ENCODE peak calls at places on chromosomes 5 and 9, in ten cellular contexts. H is psoas muscle, G is A549, N is PC-3, P is stomach, J is neural progenitor cell, B is GM23338, A is neuronal stem cell, R is heart right ventricle, F is cardiac muscle cell. O is an unnamed sample.

GRCh38 chr5:156892864-156893263 is 42.8 kb downstream of the PPP1R2B start:
- DNase-seq in F (no peak), H (no peak), A (no peak), N (no peak), G (no peak), R (no peak), J (no peak), B (no peak), P (no peak), O (no peak)

GRCh38 chr5:138752341-138752950 is 779 bp upstream of the CTNNA1 start:
- DNase-seq in J (peak), F (peak), H (no peak), N (peak), B (peak), R (peak), A (peak), G (peak), P (no peak), O (no peak)

GRCh38 chr5:32311404-32312193 is 1.1 kb downstream of the MTMR12 start:
- DNase-seq in H (no peak), N (no peak), P (no peak), F (no peak), A (no peak), J (peak), B (peak), R (no peak), G (no peak), O (no peak)

GRCh38 chr9:129757045-129757444 is 4.2 kb upstream of the PTGES start:
- DNase-seq in P (no peak), R (no peak), B (peak), H (no peak), J (no peak), A (no peak), N (no peak), G (no peak), F (no peak), O (no peak)

GRCh38 chr5:134948929-134949328 is 18.8 kb upstream of the CATSPER3 start:
- DNase-seq in B (no peak), R (peak), J (no peak), A (no peak), N (peak), G (no peak), F (no peak), H (peak), P (no peak), O (peak)

GRCh38 chr9:7320139-7320538 is 479.4 kb downstream of the DMAC1 start:
- DNase-seq in A (no peak), B (no peak), R (no peak), N (peak), F (no peak), P (no peak), G (peak), H (no peak), J (no peak), O (peak)

GRCh38 chr5:3451961-3452360 is 143.7 kb upstream of the IRX1 start:
- DNase-seq in G (no peak), P (no peak), B (no peak), H (no peak), R (no peak), J (no peak), A (no peak), N (no peak), F (no peak), O (no peak)

GRCh38 chr5:31935702-31936347 is 238.3 kb downstream of the GOLPH3 start:
- DNase-seq in F (no peak), N (no peak), J (no peak), A (no peak), B (no peak), R (no peak), H (no peak), G (no peak), P (peak), O (peak)

GRCh38 chr9:16321461-16322119 is 548.9 kb downstream of the BNC2 start:
- DNase-seq in A (no peak), N (peak), F (no peak), G (no peak), H (peak), R (no peak), B (no peak), P (no peak), J (peak), O (no peak)

GRCh38 chr9:84937086-84937670 is 267.6 kb downstream of the NTRK2 start:
- DNase-seq in F (no peak), J (peak), N (no peak), G (no peak), H (no peak), A (peak), R (no peak), P (no peak), B (peak), O (no peak)

GRCh38 chr9:129697111-129697955 is 31.9 kb downstream of the PRRX2 start:
- DNase-seq in R (peak), A (no peak), H (peak), F (peak), J (peak), B (peak), G (peak), P (no peak), N (peak), O (peak)

GRCh38 chr5:107430077-107430625 is 240.6 kb downstream of the EFNA5 start:
- DNase-seq in H (no peak), A (no peak), F (peak), N (peak), P (no peak), J (no peak), B (no peak), R (no peak), G (no peak), O (no peak)

GRCh38 chr5:120552638-120553037 is 88.5 kb downstream of the PRR16 start:
- DNase-seq in H (no peak), N (peak), P (no peak), R (no peak), F (no peak), G (no peak), J (no peak), B (no peak), A (no peak), O (no peak)

GRCh38 chr5:124156408-124157027 is 589.9 kb downstream of the ZNF608 start:
- DNase-seq in F (no peak), R (no peak), J (no peak), B (no peak), P (no peak), H (no peak), N (no peak), G (no peak), A (no peak), O (no peak)

GRCh38 chr9:121895274-121895835 is 197.8 kb downstream of the TTLL11 start:
- DNase-seq in G (no peak), F (no peak), H (no peak), J (no peak), A (no peak), P (no peak), N (no peak), B (no peak), R (no peak), O (no peak)

GRCh38 chr5:115699967-115700366 is 74.1 kb upstream of the TMED7 start:
- DNase-seq in J (no peak), A (no peak), G (no peak), B (no peak), H (no peak), N (no peak), R (no peak), F (no peak), P (no peak), O (no peak)

GRCh38 chr5:133232011-133232410 is 180.2 kb downstream of the HSPA4 start:
- DNase-seq in G (no peak), H (no peak), F (no peak), N (no peak), B (no peak), P (peak), R (no peak), J (no peak), A (no peak), O (no peak)

GRCh38 chr5:81552844-81553569 is 159.1 kb upstream of the ACOT12 start:
- DNase-seq in R (no peak), H (no peak), J (no peak), B (no peak), P (no peak), F (no peak), A (no peak), N (peak), G (no peak), O (no peak)

GRCh38 chr9:130861372-130862180 is 26.5 kb downstream of the ABL1 start:
- DNase-seq in R (no peak), J (no peak), N (no peak), F (no peak), H (no peak), B (no peak), P (no peak), A (no peak), G (no peak), O (no peak)

GRCh38 chr5:1110930-1111726 is 735 bp downstream of the SLC12A7 start:
- DNase-seq in B (peak), A (peak), F (peak), J (peak), P (no peak), H (peak), G (peak), R (peak), N (peak), O (peak)

GRCh38 chr9:135701067-135701967 is 668 bp upstream of the KCNT1 start:
- DNase-seq in P (no peak), R (no peak), A (no peak), G (no peak), B (no peak), N (no peak), F (no peak), H (no peak), J (peak), O (no peak)

GRCh38 chr9:79154806-79155205 is 417.0 kb upstream of the TLE4 start:
- DNase-seq in G (no peak), P (no peak), A (no peak), R (no peak), B (no peak), N (no peak), F (no peak), H (no peak), J (no peak), O (no peak)

GRCh38 chr5:143594913-143595818 is 191.7 kb upstream of the NR3C1 start:
- DNase-seq in R (no peak), F (no peak), P (no peak), G (peak), N (peak), A (no peak), J (no peak), B (no peak), H (no peak), O (peak)

GRCh38 chr9:135088348-135088978 is 995 bp downstream of the OLFM1 start:
- DNase-seq in G (no peak), P (no peak), H (no peak), J (peak), N (no peak), A (no peak), F (no peak), R (no peak), B (peak), O (no peak)

GRCh38 chr9:107540167-107540566 is 50.6 kb upstream of the KLF4 start:
- DNase-seq in A (no peak), B (no peak), H (no peak), P (no peak), R (no peak), F (no peak), G (no peak), N (no peak), J (no peak), O (no peak)

GRCh38 chr5:124343451-124343867 is 403.0 kb downstream of the ZNF608 start:
- DNase-seq in N (peak), H (no peak), A (no peak), J (no peak), P (no peak), R (no peak), F (peak), B (no peak), G (no peak), O (no peak)

GRCh38 chr9:112224401-112225289 is 49.5 kb upstream of the SUSD1 start:
- DNase-seq in F (no peak), R (no peak), N (peak), P (no peak), J (no peak), H (no peak), B (no peak), G (no peak), A (no peak), O (no peak)

GRCh38 chr5:124859027-124859426 is 112.6 kb upstream of the ZNF608 start:
- DNase-seq in G (no peak), F (no peak), B (no peak), H (no peak), A (no peak), N (no peak), J (no peak), R (no peak), P (no peak), O (no peak)

GRCh38 chr9:127754099-127754760 is 19.1 kb upstream of the TOR2A start:
- DNase-seq in J (peak), F (peak), H (no peak), B (peak), P (no peak), R (no peak), A (no peak), N (no peak), G (peak), O (peak)

GRCh38 chr9:36190388-36191289 is at the start of gene CLTA:
- DNase-seq in P (peak), J (peak), F (peak), G (peak), R (peak), B (peak), H (peak), N (peak), A (peak), O (peak)

GRCh38 chr5:169354921-169355320 is 54.0 kb upstream of the SLIT3 start:
- DNase-seq in F (no peak), P (no peak), B (no peak), R (no peak), J (no peak), N (peak), A (no peak), G (no peak), H (no peak), O (peak)

GRCh38 chr5:16826379-16827125 is 109.5 kb downstream of the MYO10 start:
- DNase-seq in A (no peak), N (no peak), H (no peak), G (no peak), R (no peak), P (no peak), B (no peak), J (no peak), F (no peak), O (no peak)
- H3K27ac ChIP-seq in A (no peak), N (no peak), H (no peak), G (no peak), R (no peak), P (no peak), B (peak), J (no peak), F (no peak), O (no peak)

GRCh38 chr5:160325716-160326115 is 13.4 kb upstream of the CCNJL start:
- DNase-seq in N (no peak), B (no peak), J (no peak), F (no peak), R (no peak), H (no peak), P (no peak), G (no peak), A (no peak), O (no peak)

GRCh38 chr5:160330212-160330611 is 17.8 kb upstream of the CCNJL start:
- DNase-seq in B (no peak), G (no peak), H (no peak), P (no peak), F (no peak), A (no peak), R (no peak), J (no peak), N (no peak), O (no peak)

GRCh38 chr5:160327829-160328228 is 15.5 kb upstream of the CCNJL start:
- DNase-seq in R (no peak), F (peak), P (no peak), B (no peak), J (peak), H (no peak), G (no peak), N (no peak), A (no peak), O (no peak)

GRCh38 chr5:160324885-160325284 is 12.5 kb upstream of the CCNJL start:
- DNase-seq in A (no peak), G (no peak), N (no peak), P (no peak), J (no peak), H (no peak), R (no peak), F (no peak), B (no peak), O (no peak)

GRCh38 chr5:160326981-160327380 is 14.6 kb upstream of the CCNJL start:
- DNase-seq in F (no peak), B (no peak), N (no peak), A (no peak), J (no peak), G (no peak), R (no peak), P (no peak), H (no peak), O (no peak)
- H3K27ac ChIP-seq in F (no peak), B (no peak), N (no peak), A (no peak), J (no peak), G (no peak), R (no peak), P (no peak), H (no peak), O (no peak)

GRCh38 chr9:132381966-132382541 is 24.6 kb downstream of the TTF1 start:
- DNase-seq in B (no peak), G (no peak), R (no peak), F (no peak), H (no peak), A (no peak), J (no peak), N (no peak), P (no peak), O (no peak)

GRCh38 chr9:132383462-132383883 is 23.2 kb downstream of the TTF1 start:
- DNase-seq in N (no peak), F (no peak), A (no peak), R (no peak), P (no peak), H (no peak), J (no peak), G (no peak), B (no peak), O (no peak)

GRCh38 chr9:132384376-132384775 is 22.3 kb downstream of the TTF1 start:
- DNase-seq in B (no peak), N (no peak), H (no peak), R (no peak), F (no peak), A (no peak), J (no peak), G (no peak), P (no peak), O (no peak)
- H3K27ac ChIP-seq in B (no peak), N (no peak), H (no peak), R (no peak), F (no peak), A (no peak), J (no peak), G (no peak), P (no peak), O (no peak)

GRCh38 chr9:3751125-3751758 is 225.4 kb upstream of the RFX3 start:
- DNase-seq in B (peak), A (no peak), F (no peak), H (no peak), R (no peak), J (no peak), G (peak), N (peak), P (no peak), O (no peak)
- H3K27ac ChIP-seq in B (peak), A (no peak), F (no peak), H (no peak), R (peak), J (peak), G (peak), N (peak), P (no peak), O (no peak)

GRCh38 chr5:43649256-43649655 is 46.3 kb downstream of the NNT start:
- DNase-seq in A (no peak), P (no peak), H (no peak), J (no peak), G (no peak), F (no peak), N (no peak), B (no peak), R (no peak), O (no peak)
- H3K27ac ChIP-seq in A (no peak), P (no peak), H (no peak), J (no peak), G (no peak), F (no peak), N (no peak), B (no peak), R (peak), O (no peak)

GRCh38 chr5:142478116-142478515 is 153.3 kb upstream of the SPRY4 start:
- DNase-seq in P (no peak), B (no peak), J (no peak), R (no peak), H (no peak), F (no peak), A (no peak), N (no peak), G (no peak), O (no peak)

GRCh38 chr5:142475102-142475501 is 150.3 kb upstream of the SPRY4 start:
- DNase-seq in J (peak), R (no peak), F (no peak), G (no peak), A (no peak), H (no peak), B (peak), N (peak), P (no peak), O (peak)

GRCh38 chr5:142473038-142473437 is 148.2 kb upstream of the SPRY4 start:
- DNase-seq in B (no peak), R (no peak), G (no peak), N (no peak), A (no peak), H (no peak), J (no peak), F (no peak), P (no peak), O (no peak)

GRCh38 chr5:142474426-142474825 is 149.6 kb upstream of the SPRY4 start:
- DNase-seq in F (no peak), P (no peak), G (no peak), A (no peak), H (no peak), R (no peak), N (peak), B (no peak), J (no peak), O (peak)

DNA sequence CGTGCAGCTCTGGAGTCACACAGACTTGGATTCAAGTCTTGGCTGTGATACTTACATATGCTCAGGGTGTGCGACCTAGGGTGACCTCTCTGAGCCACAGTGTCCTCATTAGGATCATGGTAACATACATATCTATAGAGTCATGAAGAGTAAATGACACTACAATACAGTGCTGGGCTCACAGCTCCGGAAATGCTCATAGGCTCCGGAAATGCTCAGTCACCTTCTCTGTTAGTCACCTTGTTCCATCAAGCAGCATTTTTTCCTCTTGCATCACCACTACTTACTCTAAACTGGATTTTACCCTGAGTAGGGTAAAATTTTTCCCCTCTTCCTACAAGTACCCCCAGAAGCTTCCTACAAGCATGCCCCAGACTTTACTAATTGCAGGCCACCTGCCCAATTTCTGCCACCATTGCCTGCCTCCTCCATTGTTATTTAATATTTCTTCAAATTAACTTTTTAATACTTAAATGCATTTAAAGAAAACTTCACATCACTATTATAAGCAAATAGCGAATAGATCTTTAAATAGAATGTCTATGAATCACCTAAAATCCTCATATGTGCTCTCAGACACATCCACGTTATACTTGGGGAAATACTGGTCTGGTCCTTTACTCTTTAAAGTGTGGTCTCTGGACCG is 147.6 kb upstream of the SPRY4 start:
- DNase-seq in G (peak), A (no peak), J (no peak), H (no peak), N (peak), B (no peak), F (no peak), P (no peak), R (no peak), O (peak)
- H3K27ac ChIP-seq in G (peak), A (no peak), J (no peak), H (no peak), N (peak), B (no peak), F (no peak), P (no peak), R (peak), O (peak)

GRCh38 chr9:13122756-13123369 is 156.6 kb downstream of the MPDZ start:
- DNase-seq in J (no peak), N (no peak), B (no peak), G (no peak), A (no peak), R (no peak), F (no peak), P (no peak), H (no peak), O (no peak)

GRCh38 chr9:13128266-13128825 is 151.1 kb downstream of the MPDZ start:
- DNase-seq in F (no peak), G (no peak), B (no peak), J (no peak), N (no peak), R (no peak), P (no peak), A (no peak), H (no peak), O (no peak)

GRCh38 chr9:13127164-13127563 is 152.3 kb downstream of the MPDZ start:
- DNase-seq in G (no peak), A (no peak), N (no peak), P (no peak), J (no peak), F (no peak), H (no peak), R (no peak), B (no peak), O (no peak)

GRCh38 chr9:13125261-13125660 is 154.2 kb downstream of the MPDZ start:
- DNase-seq in F (no peak), R (no peak), N (no peak), G (no peak), P (no peak), J (no peak), A (no peak), B (no peak), H (no peak), O (no peak)
- H3K27ac ChIP-seq in F (no peak), R (no peak), N (no peak), G (no peak), P (no peak), J (no peak), A (no peak), B (no peak), H (no peak), O (no peak)

O was measured in RWPE1.